ENCODE peak calls at places on chromosomes 2 and 18, in seven cellular contexts. S, N, E, Y, H, G and Z are unnamed samples. For H3K4me1, the result is how much of the 10 kb centered on the place peaks cover.

GRCh38 chr2:241491549-241492173 is 16.7 kb downstream of the STK25 start:
- DNase-seq in G (no peak), H (no peak), S (no peak), N (no peak), E (no peak), Y (no peak), Z (no peak)

GRCh38 chr2:142153601-142154000 is 22.8 kb upstream of the LRP1B start:
- DNase-seq in E (no peak), N (no peak), Y (no peak), H (no peak), S (no peak), G (no peak), Z (no peak)

GRCh38 chr2:240800241-240800640 is 19.8 kb downstream of the KIF1A start:
- DNase-seq in S (peak), Y (no peak), G (no peak), E (peak), H (no peak), N (peak), Z (no peak)

GRCh38 chr2:96895709-96896651 is 26.1 kb upstream of the SEMA4C start:
- DNase-seq in H (no peak), G (peak), E (no peak), N (no peak), Y (peak), S (no peak), Z (no peak)

GRCh38 chr2:36530983-36531354 is 67.0 kb downstream of the FEZ2 start:
- DNase-seq in S (no peak), G (no peak), N (peak), H (peak), E (no peak), Y (no peak), Z (no peak)

GRCh38 chr2:17416891-17417391 is 101.3 kb downstream of the RAD51AP2 start:
- DNase-seq in H (peak), N (no peak), E (peak), Y (no peak), G (no peak), S (no peak), Z (no peak)

GRCh38 chr2:55301277-55301676 is 32.2 kb upstream of the MTIF2 start:
- DNase-seq in E (no peak), S (no peak), G (no peak), N (no peak), H (no peak), Y (no peak), Z (no peak)

GRCh38 chr18:3186678-3187658 is 32.8 kb downstream of the MYOM1 start:
- DNase-seq in H (no peak), Y (peak), G (peak), S (no peak), E (no peak), N (no peak), Z (no peak)

GRCh38 chr2:197269173-197269572 is 41.4 kb downstream of the ANKRD44 start:
- DNase-seq in N (no peak), G (no peak), S (no peak), H (peak), E (no peak), Y (no peak), Z (no peak)

GRCh38 chr18:35949903-35950627 is 22.4 kb upstream of the RMP24 start:
- DNase-seq in Y (peak), S (peak), N (peak), H (peak), G (peak), E (peak), Z (peak)

GRCh38 chr2:95063401-95063958 is 38.0 kb downstream of the MAL start:
- DNase-seq in H (no peak), E (no peak), N (peak), Y (no peak), G (no peak), S (peak), Z (no peak)

GRCh38 chr18:827093-827677 is 15.1 kb upstream of the YES1 start:
- DNase-seq in H (no peak), E (no peak), N (no peak), S (no peak), Y (no peak), G (no peak), Z (no peak)

GRCh38 chr2:164932377-164932776 is 22.9 kb downstream of the SLC38A11 start:
- DNase-seq in H (no peak), G (no peak), S (no peak), E (no peak), Y (no peak), N (no peak), Z (no peak)

GRCh38 chr2:197205590-197206215 is 104.9 kb downstream of the ANKRD44 start:
- DNase-seq in Y (no peak), N (no peak), G (no peak), E (no peak), H (no peak), S (no peak), Z (peak)

GRCh38 chr2:214244847-214245246 is 166.0 kb upstream of the VWC2L start:
- DNase-seq in N (no peak), G (no peak), E (no peak), Y (no peak), S (no peak), H (peak), Z (no peak)

GRCh38 chr2:24454258-24454657 is 36.8 kb upstream of the NCOA1 start:
- DNase-seq in H (peak), N (no peak), S (no peak), E (no peak), Y (no peak), G (no peak), Z (no peak)

GRCh38 chr2:217156801-217157200 is 296.9 kb upstream of the TNP1 start:
- DNase-seq in S (no peak), E (no peak), H (no peak), Y (no peak), N (no peak), G (no peak), Z (no peak)

GRCh38 chr2:56191617-56192016 is 7.8 kb downstream of the CCDC85A start:
- DNase-seq in Y (peak), S (no peak), G (peak), N (peak), E (no peak), H (peak), Z (no peak)

GRCh38 chr2:31997653-31998052 is 13.2 kb downstream of the MEMO1 start:
- DNase-seq in S (no peak), Y (no peak), N (no peak), E (no peak), G (no peak), H (no peak), Z (no peak)

GRCh38 chr2:177753682-177754475 is 318.7 kb downstream of the PDE11A start:
- DNase-seq in S (peak), H (peak), G (peak), Y (peak), N (peak), E (peak), Z (peak)

GRCh38 chr2:201904529-201905420 is 98.4 kb downstream of the CDK15 start:
- DNase-seq in S (no peak), Y (no peak), H (peak), E (no peak), N (no peak), G (no peak), Z (no peak)

GRCh38 chr18:35938158-35938557 is 34.3 kb upstream of the RMP24 start:
- DNase-seq in N (no peak), E (no peak), G (no peak), Y (no peak), H (peak), S (no peak), Z (no peak)

GRCh38 chr2:9554841-9555337 is 741 bp downstream of the ADAM17 start:
- DNase-seq in S (no peak), H (peak), E (peak), N (peak), G (peak), Y (no peak), Z (peak)

GRCh38 chr2:40201425-40201824 is 250.5 kb downstream of the SLC8A1 start:
- DNase-seq in Y (no peak), N (no peak), S (no peak), E (no peak), H (peak), G (no peak), Z (no peak)

GRCh38 chr2:223933098-223933800 is 11.9 kb downstream of the WDFY1 start:
- DNase-seq in S (no peak), H (no peak), G (no peak), Y (no peak), E (no peak), N (no peak), Z (no peak)

GRCh38 chr2:69988086-69988635 is 26.7 kb upstream of the ASPRV1 start:
- DNase-seq in G (no peak), S (no peak), E (no peak), Y (no peak), N (no peak), H (no peak), Z (no peak)

GRCh38 chr2:217837001-217837491 is 165.7 kb downstream of the TNS1 start:
- DNase-seq in E (peak), Y (peak), G (peak), N (peak), H (peak), S (peak), Z (no peak)

GRCh38 chr2:72999729-73000725 is 71.5 kb downstream of the SFXN5 start:
- DNase-seq in H (peak), S (no peak), E (no peak), N (no peak), G (peak), Y (no peak), Z (no peak)

GRCh38 chr2:24792874-24793751 is at the start of the genes CENPO and PTRHD1:
- DNase-seq in S (peak), E (peak), Y (peak), H (peak), N (peak), G (peak), Z (peak)

GRCh38 chr2:164706522-164706921 is 85.2 kb upstream of the GRB14 start:
- DNase-seq in S (no peak), N (no peak), Y (no peak), G (no peak), H (peak), E (no peak), Z (no peak)

GRCh38 chr2:234427081-234428058 is 69.5 kb downstream of the ARL4C start:
- DNase-seq in G (peak), Y (no peak), E (no peak), N (no peak), H (peak), S (no peak), Z (no peak)

GRCh38 chr2:89833780-89834117 is 1142.3 kb downstream of the RPIA start:
- DNase-seq in E (no peak), Y (no peak), H (no peak), G (peak), S (no peak), N (no peak), Z (no peak)

GRCh38 chr18:77136871-77137665 is 4.5 kb upstream of the MBP start:
- DNase-seq in N (no peak), E (no peak), G (no peak), S (no peak), Y (no peak), H (no peak), Z (no peak)
- H3K4me1 ChIP-seq in N (under half), E (under half), G (under half), S (under half), Y (under half), H (under half), Z (under half)

DNA sequence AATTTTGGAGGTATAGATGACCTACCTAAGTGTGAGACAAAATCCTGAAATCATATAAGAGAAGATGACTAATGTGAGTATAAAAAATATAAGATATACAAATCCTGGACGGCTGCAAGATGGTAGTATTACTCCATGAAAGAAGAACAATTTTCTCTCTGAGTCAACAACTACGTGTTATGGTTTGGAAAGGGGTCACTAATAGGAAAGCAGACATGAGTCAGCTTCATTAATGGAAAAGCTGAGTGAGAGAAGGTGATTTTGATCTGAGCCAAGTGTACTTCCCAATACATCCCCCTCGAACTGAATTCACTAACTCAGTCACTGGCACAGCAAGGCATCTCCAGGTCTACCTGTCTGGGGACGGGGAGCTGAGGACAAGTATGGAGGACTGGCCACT is 20.1 kb upstream of the SELENOI start:
- DNase-seq in Y (no peak), S (no peak), H (peak), N (no peak), G (no peak), E (no peak), Z (no peak)
- H3K4me1 ChIP-seq in Y (under half), S (under half), H (under half), N (under half), G (under half), E (under half), Z (under half)

DNA sequence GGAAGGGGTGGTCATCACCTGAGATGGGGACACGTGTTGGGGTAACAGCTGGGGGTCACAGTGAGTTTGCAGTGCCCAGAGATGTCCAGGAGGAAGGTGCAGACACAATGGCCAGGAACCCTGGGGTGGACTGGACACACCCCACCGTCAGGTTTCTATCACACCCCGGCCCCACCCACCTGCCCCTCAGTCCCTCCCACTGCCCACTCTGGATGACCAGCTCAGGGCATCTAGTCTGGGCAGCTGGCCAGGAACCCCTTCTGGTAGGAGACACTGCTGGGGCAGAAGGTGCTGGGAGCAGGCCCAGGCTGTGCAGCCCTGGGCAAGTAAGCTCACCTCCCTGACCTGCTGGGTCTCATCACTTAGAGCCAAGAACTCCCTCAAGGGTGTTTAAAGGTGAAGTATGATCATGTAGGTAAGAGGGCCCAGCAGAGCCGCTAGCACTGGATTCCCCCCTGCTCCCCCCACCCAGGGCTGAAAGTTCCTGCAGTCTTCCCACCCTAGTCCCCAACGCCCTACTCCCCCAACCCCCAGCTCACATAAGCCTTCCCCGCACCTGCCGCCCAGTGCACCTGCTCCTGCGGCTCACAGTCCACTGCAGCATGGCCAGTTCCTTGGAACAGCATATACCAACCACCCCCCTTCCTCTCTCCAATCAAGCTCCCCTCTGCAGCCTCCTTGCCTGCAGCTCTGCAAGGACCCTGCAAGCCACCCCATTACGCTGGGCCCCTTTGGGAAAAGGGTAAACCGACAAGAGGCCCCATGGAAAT is 17.3 kb downstream of the BIN1 start:
- DNase-seq in E (no peak), S (no peak), G (no peak), N (no peak), H (no peak), Y (no peak), Z (no peak)
- H3K4me1 ChIP-seq in E (under half), S (under half), G (half or more), N (under half), H (under half), Y (under half), Z (under half)

GRCh38 chr2:64918220-64918886 is 70.8 kb upstream of the SLC1A4 start:
- DNase-seq in H (no peak), E (no peak), S (no peak), Y (no peak), N (no peak), G (no peak), Z (no peak)
- H3K4me1 ChIP-seq in H (under half), E (under half), S (under half), Y (under half), N (under half), G (under half), Z (under half)

GRCh38 chr2:37656512-37657423 is 14.7 kb downstream of the CDC42EP3 start:
- DNase-seq in Y (no peak), S (no peak), H (no peak), E (no peak), G (no peak), N (no peak), Z (peak)
- H3K4me1 ChIP-seq in Y (under half), S (half or more), H (half or more), E (half or more), G (under half), N (half or more), Z (under half)